ENCODE peak calls at places on chromosomes 16 and 17, in six cellular contexts. V is nephron progenitor cell; F is CD8-positive, alpha-beta memory T cell; B is left ventricle myocardium inferior; A is kidney glomerular epithelial cell; E is RCC 7860. Q is an unnamed sample.

GRCh38 chr16:55944377-55944802 is 69.2 kb upstream of the CES5A start:
- DNase-seq in V (peak), F (peak), B (peak), A (peak), E (no peak), Q (peak)

GRCh38 chr16:57132470-57132869 is 40.1 kb downstream of the CPNE2 start:
- DNase-seq in V (peak), F (no peak), B (no peak), A (no peak), E (no peak), Q (no peak)

GRCh38 chr16:27259710-27260109 is 8.9 kb downstream of the NSMCE1 start:
- DNase-seq in V (no peak), F (no peak), B (no peak), A (no peak), E (no peak), Q (no peak)

GRCh38 chr16:20612551-20613470 is 36.6 kb upstream of the ACSM2B start:
- DNase-seq in V (no peak), F (no peak), B (peak), A (no peak), E (no peak), Q (peak)

GRCh38 chr17:17062356-17062755 is 20.1 kb downstream of the MPRIP start:
- DNase-seq in V (no peak), F (no peak), B (no peak), A (no peak), E (no peak), Q (no peak)

GRCh38 chr16:12255919-12256665 is 279.6 kb downstream of the SNX29 start:
- DNase-seq in V (no peak), F (no peak), B (no peak), A (no peak), E (no peak), Q (peak)

GRCh38 chr16:86191663-86192062 is 292.7 kb downstream of the IRF8 start:
- DNase-seq in V (no peak), F (no peak), B (no peak), A (no peak), E (no peak), Q (no peak)

GRCh38 chr16:783404-784161 is 4.6 kb downstream of the RPUSD1 start:
- DNase-seq in V (no peak), F (no peak), B (peak), A (no peak), E (no peak), Q (no peak)

GRCh38 chr16:53852678-53853077 is 148.7 kb downstream of the FTO start:
- DNase-seq in V (no peak), F (no peak), B (no peak), A (no peak), E (no peak), Q (no peak)

GRCh38 chr17:82297804-82298537 is 19.4 kb downstream of the CD7 start:
- DNase-seq in V (no peak), F (peak), B (peak), A (peak), E (peak), Q (peak)

GRCh38 chr17:77869665-77870132 is 88.8 kb upstream of the TNRC6C start:
- DNase-seq in V (no peak), F (no peak), B (no peak), A (no peak), E (no peak), Q (no peak)

Q was measured in SHP77.